ENCODE peak calls at places on chromosomes 4 and X, in eight cellular contexts. One of them, this sample, is unnamed.
A peak's percentile ranks its signal among the peaks of the same experiment; 100 is the strongest.

GRCh38 chr4:128916832-128917231 is 107.3 kb downstream of the JADE1 start:
- DNase-seq in NCI-H1092 treated with DMSO at 0.1 percent for 48 hours: no peak
- DNase-seq in EL: no peak
- DNase-seq in HT1080: no peak
- DNase-seq in neural progenitor cell: no peak
- DNase-seq in activated T-helper 1 cell treated with anti-CD3 and anti-CD28 coated beads, Interleukin-12 subunit alpha, Interleukin-12 subunit beta, Interleukin-2, Interleukin-4 antibody, amounts not matched to agents 30 ng/mL and 10 ng/mL and 1 ng/mL, durations not matched to agents 14 hours and 24 hours and 36 hours: no peak
- DNase-seq in naive thymus-derived CD4-positive, alpha-beta T cell: no peak
- DNase-seq in fibroblast of lung: no peak
- DNase-seq in this sample: no peak

GRCh38 chr4:71300964-71301363 is 37.9 kb upstream of the SLC4A4 start:
- DNase-seq in NCI-H1092 treated with DMSO at 0.1 percent for 48 hours: no peak
- DNase-seq in EL: no peak
- DNase-seq in HT1080: no peak
- DNase-seq in neural progenitor cell: no peak
- DNase-seq in activated T-helper 1 cell treated with anti-CD3 and anti-CD28 coated beads, Interleukin-12 subunit alpha, Interleukin-12 subunit beta, Interleukin-2, Interleukin-4 antibody, amounts not matched to agents 30 ng/mL and 10 ng/mL and 1 ng/mL, durations not matched to agents 14 hours and 24 hours and 36 hours: no peak
- DNase-seq in naive thymus-derived CD4-positive, alpha-beta T cell: no peak
- DNase-seq in fibroblast of lung: no peak
- DNase-seq in this sample: no peak

GRCh38 chr4:78379040-78379439 is 172.5 kb upstream of the ANXA3 start:
- DNase-seq in NCI-H1092 treated with DMSO at 0.1 percent for 48 hours: no peak
- DNase-seq in EL: no peak
- DNase-seq in HT1080: peak; percentile 39
- DNase-seq in neural progenitor cell: no peak
- DNase-seq in activated T-helper 1 cell treated with anti-CD3 and anti-CD28 coated beads, Interleukin-12 subunit alpha, Interleukin-12 subunit beta, Interleukin-2, Interleukin-4 antibody, amounts not matched to agents 30 ng/mL and 10 ng/mL and 1 ng/mL, durations not matched to agents 14 hours and 24 hours and 36 hours: no peak
- DNase-seq in naive thymus-derived CD4-positive, alpha-beta T cell: no peak
- DNase-seq in fibroblast of lung: peak; percentile 15
- DNase-seq in this sample: no peak

GRCh38 chr4:181077416-181077815 is 1165.8 kb upstream of the TENM3 start:
- DNase-seq in NCI-H1092 treated with DMSO at 0.1 percent for 48 hours: no peak
- DNase-seq in EL: no peak
- DNase-seq in HT1080: no peak
- DNase-seq in neural progenitor cell: no peak
- DNase-seq in activated T-helper 1 cell treated with anti-CD3 and anti-CD28 coated beads, Interleukin-12 subunit alpha, Interleukin-12 subunit beta, Interleukin-2, Interleukin-4 antibody, amounts not matched to agents 30 ng/mL and 10 ng/mL and 1 ng/mL, durations not matched to agents 14 hours and 24 hours and 36 hours: no peak
- DNase-seq in naive thymus-derived CD4-positive, alpha-beta T cell: no peak
- DNase-seq in fibroblast of lung: no peak
- DNase-seq in this sample: no peak

GRCh38 chr4:127708985-127709384 is 21.2 kb upstream of the SLC25A31 start:
- DNase-seq in NCI-H1092 treated with DMSO at 0.1 percent for 48 hours: no peak
- DNase-seq in EL: peak; percentile 85
- DNase-seq in HT1080: peak; percentile 72
- DNase-seq in neural progenitor cell: no peak
- DNase-seq in activated T-helper 1 cell treated with anti-CD3 and anti-CD28 coated beads, Interleukin-12 subunit alpha, Interleukin-12 subunit beta, Interleukin-2, Interleukin-4 antibody, amounts not matched to agents 30 ng/mL and 10 ng/mL and 1 ng/mL, durations not matched to agents 14 hours and 24 hours and 36 hours: no peak
- DNase-seq in naive thymus-derived CD4-positive, alpha-beta T cell: no peak
- DNase-seq in fibroblast of lung: peak; percentile 90
- DNase-seq in this sample: no peak

GRCh38 chr4:77092832-77093800 is 17.3 kb upstream of the CCNI start:
- DNase-seq in NCI-H1092 treated with DMSO at 0.1 percent for 48 hours: no peak
- DNase-seq in EL: peak; percentile 56
- DNase-seq in HT1080: peak; percentile 72
- DNase-seq in neural progenitor cell: no peak
- DNase-seq in activated T-helper 1 cell treated with anti-CD3 and anti-CD28 coated beads, Interleukin-12 subunit alpha, Interleukin-12 subunit beta, Interleukin-2, Interleukin-4 antibody, amounts not matched to agents 30 ng/mL and 10 ng/mL and 1 ng/mL, durations not matched to agents 14 hours and 24 hours and 36 hours: no peak
- DNase-seq in naive thymus-derived CD4-positive, alpha-beta T cell: no peak
- DNase-seq in fibroblast of lung: peak; percentile 68
- DNase-seq in this sample: no peak

GRCh38 chr4:121822796-121823504 is 733 bp downstream of the CCNA2 start:
- DNase-seq in NCI-H1092 treated with DMSO at 0.1 percent for 48 hours: peak; percentile 47
- DNase-seq in EL: peak; percentile 46
- DNase-seq in HT1080: peak; percentile 51
- DNase-seq in neural progenitor cell: peak; percentile 52
- DNase-seq in activated T-helper 1 cell treated with anti-CD3 and anti-CD28 coated beads, Interleukin-12 subunit alpha, Interleukin-12 subunit beta, Interleukin-2, Interleukin-4 antibody, amounts not matched to agents 30 ng/mL and 10 ng/mL and 1 ng/mL, durations not matched to agents 14 hours and 24 hours and 36 hours: peak; percentile 34
- DNase-seq in naive thymus-derived CD4-positive, alpha-beta T cell: no peak
- DNase-seq in fibroblast of lung: peak; percentile 37
- DNase-seq in this sample: no peak

GRCh38 chrX:45428816-45429215 is 228.1 kb upstream of the DIPK2B start:
- DNase-seq in NCI-H1092 treated with DMSO at 0.1 percent for 48 hours: no peak
- DNase-seq in EL: no peak
- DNase-seq in HT1080: no peak
- DNase-seq in neural progenitor cell: no peak
- DNase-seq in activated T-helper 1 cell treated with anti-CD3 and anti-CD28 coated beads, Interleukin-12 subunit alpha, Interleukin-12 subunit beta, Interleukin-2, Interleukin-4 antibody, amounts not matched to agents 30 ng/mL and 10 ng/mL and 1 ng/mL, durations not matched to agents 14 hours and 24 hours and 36 hours: no peak
- DNase-seq in naive thymus-derived CD4-positive, alpha-beta T cell: no peak
- DNase-seq in fibroblast of lung: peak; percentile 79
- DNase-seq in this sample: no peak

GRCh38 chr4:187606581-187606980 is 389.0 kb upstream of the ZFP42 start:
- DNase-seq in NCI-H1092 treated with DMSO at 0.1 percent for 48 hours: peak; percentile 27
- DNase-seq in EL: peak; percentile 60
- DNase-seq in HT1080: peak; percentile 34
- DNase-seq in neural progenitor cell: peak; percentile 73
- DNase-seq in activated T-helper 1 cell treated with anti-CD3 and anti-CD28 coated beads, Interleukin-12 subunit alpha, Interleukin-12 subunit beta, Interleukin-2, Interleukin-4 antibody, amounts not matched to agents 30 ng/mL and 10 ng/mL and 1 ng/mL, durations not matched to agents 14 hours and 24 hours and 36 hours: no peak
- DNase-seq in naive thymus-derived CD4-positive, alpha-beta T cell: no peak
- DNase-seq in fibroblast of lung: peak; percentile 44
- DNase-seq in this sample: peak; percentile 28

GRCh38 chrX:153673398-153674218 is at the start of gene PNCK:
- DNase-seq in NCI-H1092 treated with DMSO at 0.1 percent for 48 hours: no peak
- DNase-seq in EL: no peak
- DNase-seq in HT1080: no peak
- DNase-seq in neural progenitor cell: peak; percentile 67
- DNase-seq in activated T-helper 1 cell treated with anti-CD3 and anti-CD28 coated beads, Interleukin-12 subunit alpha, Interleukin-12 subunit beta, Interleukin-2, Interleukin-4 antibody, amounts not matched to agents 30 ng/mL and 10 ng/mL and 1 ng/mL, durations not matched to agents 14 hours and 24 hours and 36 hours: no peak
- DNase-seq in naive thymus-derived CD4-positive, alpha-beta T cell: no peak
- DNase-seq in fibroblast of lung: no peak
- DNase-seq in this sample: no peak

GRCh38 chr4:93203708-93204107 is 624.8 kb upstream of the ATOH1 start:
- DNase-seq in NCI-H1092 treated with DMSO at 0.1 percent for 48 hours: no peak
- DNase-seq in EL: no peak
- DNase-seq in HT1080: peak; percentile 70
- DNase-seq in neural progenitor cell: peak; percentile 6
- DNase-seq in activated T-helper 1 cell treated with anti-CD3 and anti-CD28 coated beads, Interleukin-12 subunit alpha, Interleukin-12 subunit beta, Interleukin-2, Interleukin-4 antibody, amounts not matched to agents 30 ng/mL and 10 ng/mL and 1 ng/mL, durations not matched to agents 14 hours and 24 hours and 36 hours: no peak
- DNase-seq in naive thymus-derived CD4-positive, alpha-beta T cell: no peak
- DNase-seq in fibroblast of lung: peak; percentile 1
- DNase-seq in this sample: no peak

GRCh38 chr4:94826206-94826605 is 68.5 kb downstream of the BMPR1B start:
- DNase-seq in NCI-H1092 treated with DMSO at 0.1 percent for 48 hours: no peak
- DNase-seq in EL: no peak
- DNase-seq in HT1080: peak; percentile 11
- DNase-seq in neural progenitor cell: no peak
- DNase-seq in activated T-helper 1 cell treated with anti-CD3 and anti-CD28 coated beads, Interleukin-12 subunit alpha, Interleukin-12 subunit beta, Interleukin-2, Interleukin-4 antibody, amounts not matched to agents 30 ng/mL and 10 ng/mL and 1 ng/mL, durations not matched to agents 14 hours and 24 hours and 36 hours: no peak
- DNase-seq in naive thymus-derived CD4-positive, alpha-beta T cell: no peak
- DNase-seq in fibroblast of lung: peak; percentile 4
- DNase-seq in this sample: peak; percentile 10

GRCh38 chr4:1164444-1164843 is 7.9 kb downstream of the SPON2 start:
- DNase-seq in NCI-H1092 treated with DMSO at 0.1 percent for 48 hours: no peak
- DNase-seq in EL: no peak
- DNase-seq in HT1080: no peak
- DNase-seq in neural progenitor cell: no peak
- DNase-seq in activated T-helper 1 cell treated with anti-CD3 and anti-CD28 coated beads, Interleukin-12 subunit alpha, Interleukin-12 subunit beta, Interleukin-2, Interleukin-4 antibody, amounts not matched to agents 30 ng/mL and 10 ng/mL and 1 ng/mL, durations not matched to agents 14 hours and 24 hours and 36 hours: no peak
- DNase-seq in naive thymus-derived CD4-positive, alpha-beta T cell: no peak
- DNase-seq in fibroblast of lung: no peak
- DNase-seq in this sample: no peak

GRCh38 chrX:76957485-76957884 is 489.7 kb upstream of the FGF16 start:
- DNase-seq in NCI-H1092 treated with DMSO at 0.1 percent for 48 hours: no peak
- DNase-seq in EL: no peak
- DNase-seq in HT1080: no peak
- DNase-seq in neural progenitor cell: no peak
- DNase-seq in activated T-helper 1 cell treated with anti-CD3 and anti-CD28 coated beads, Interleukin-12 subunit alpha, Interleukin-12 subunit beta, Interleukin-2, Interleukin-4 antibody, amounts not matched to agents 30 ng/mL and 10 ng/mL and 1 ng/mL, durations not matched to agents 14 hours and 24 hours and 36 hours: no peak
- DNase-seq in naive thymus-derived CD4-positive, alpha-beta T cell: no peak
- DNase-seq in fibroblast of lung: no peak
- DNase-seq in this sample: no peak

This sample was measured in NCI-H748 treated with DMSO at 0.1 percent for 48 hours.